ENCODE peak calls at places on chromosomes 6 and 20, in seven cellular contexts. V is pons, X is KBM-7, M is left ventricle myocardium superior, P is foreskin fibroblast, K is adrenal gland, R is right atrium auricular region. B is an unnamed sample.

GRCh38 chr6:54718541-54719023 is 128.0 kb upstream of the FAM83B start:
- DNase-seq in K (no peak), X (no peak), M (no peak), R (no peak), P (no peak), V (peak), B (no peak)

GRCh38 chr20:48457261-48458002 is 370.4 kb downstream of the PREX1 start:
- DNase-seq in P (no peak), M (no peak), X (no peak), V (no peak), K (no peak), R (no peak), B (no peak)

GRCh38 chr20:45032276-45032675 is 66.0 kb downstream of the STK4 start:
- DNase-seq in V (no peak), P (no peak), K (no peak), M (no peak), X (no peak), R (no peak), B (no peak)

GRCh38 chr20:45611054-45611453 is 18.5 kb upstream of the WFDC10A start:
- DNase-seq in P (peak), M (no peak), R (no peak), V (no peak), K (no peak), X (peak), B (no peak)

GRCh38 chr6:107540465-107540857 is 50.5 kb downstream of the SOBP start:
- DNase-seq in V (peak), M (no peak), R (no peak), K (no peak), X (no peak), P (no peak), B (no peak)

GRCh38 chr6:98452721-98453120 is 381.7 kb upstream of the POU3F2 start:
- DNase-seq in V (no peak), P (no peak), K (no peak), R (no peak), M (no peak), X (no peak), B (no peak)

GRCh38 chr20:17863577-17864292 is 104.9 kb downstream of the SNX5 start:
- DNase-seq in R (no peak), K (peak), V (no peak), M (no peak), X (no peak), P (no peak), B (no peak)

GRCh38 chr6:15551262-15551661 is 111.6 kb downstream of the DTNBP1 start:
- DNase-seq in K (no peak), V (no peak), P (no peak), X (no peak), R (no peak), M (no peak), B (no peak)

GRCh38 chr6:108904731-108905130 is 56.5 kb downstream of the ARMC2 start:
- DNase-seq in R (no peak), X (no peak), V (peak), M (no peak), K (no peak), P (no peak), B (no peak)

GRCh38 chr6:144710207-144710606 is 425.1 kb downstream of the UTRN start:
- DNase-seq in V (no peak), R (no peak), M (no peak), K (no peak), X (no peak), P (peak), B (no peak)

GRCh38 chr6:11251553-11252358 is 19.3 kb upstream of the NEDD9 start:
- DNase-seq in K (peak), V (peak), X (no peak), M (no peak), P (peak), R (peak), B (no peak)

GRCh38 chr6:124958759-124959354 is 3.4 kb upstream of the RNF217 start:
- DNase-seq in R (no peak), K (no peak), V (no peak), M (no peak), X (no peak), P (peak), B (no peak)

GRCh38 chr6:161444464-161444863 is 170.6 kb upstream of the AGPAT4 start:
- DNase-seq in V (peak), K (peak), P (peak), X (no peak), R (no peak), M (peak), B (no peak)

GRCh38 chr6:74289881-74290280 is 593.9 kb downstream of the CD109 start:
- DNase-seq in M (no peak), V (no peak), R (no peak), P (peak), K (no peak), X (no peak), B (no peak)

GRCh38 chr6:74343804-74344203 is 647.8 kb downstream of the CD109 start:
- DNase-seq in X (no peak), V (no peak), P (peak), R (no peak), K (no peak), M (no peak), B (no peak)

B was measured in CD4-positive, alpha-beta memory T cell.